ENCODE peak calls at places on chromosomes 5 and 9, in seven cellular contexts. W is heart left ventricle, V is uterus, O is AG04450, E is astrocyte of the cerebellum, A is astrocyte, G is ovary. D is an unnamed sample.
A peak's percentile ranks its signal among the peaks of the same experiment; 100 is the strongest.

GRCh38 chr9:14215614-14216013 is 98.3 kb downstream of the NFIB start:
- DNase-seq in W (no peak), V (no peak), O (no peak), E (no peak), A (peak; percentile 56), G (no peak), D (no peak)

GRCh38 chr5:81601912-81602311 is 149.0 kb downstream of the SSBP2 start:
- DNase-seq in W (no peak), V (no peak), O (no peak), E (no peak), A (no peak), G (no peak), D (no peak)

GRCh38 chr5:145903862-145904261 is 31.0 kb upstream of the GRXCR2 start:
- DNase-seq in W (no peak), V (no peak), O (no peak), E (peak; percentile 13), A (peak; percentile 68), G (no peak), D (peak; percentile 42)

GRCh38 chr9:127303830-127304229 is 39.3 kb downstream of the GARNL3 start:
- DNase-seq in W (no peak), V (no peak), O (no peak), E (no peak), A (no peak), G (no peak), D (no peak)

GRCh38 chr5:54663876-54664275 is 146.3 kb downstream of the SNX18 start:
- DNase-seq in W (no peak), V (peak; percentile 46), O (peak; percentile 55), E (peak; percentile 96), A (peak; percentile 97), G (peak; percentile 48), D (peak; percentile 79)

GRCh38 chr9:114038724-114039313 is 39.3 kb downstream of the AMBP start:
- DNase-seq in W (no peak), V (no peak), O (no peak), E (no peak), A (no peak), G (peak; percentile 3), D (no peak)

GRCh38 chr9:133738039-133738805 is at the start of gene SARDH:
- DNase-seq in W (peak; percentile 52), V (peak; percentile 29), O (no peak), E (no peak), A (peak; percentile 16), G (peak; percentile 59), D (no peak)

GRCh38 chr9:27426717-27427645 is 97.1 kb upstream of the IFNK start:
- DNase-seq in W (no peak), V (no peak), O (no peak), E (no peak), A (peak; percentile 71), G (no peak), D (no peak)

GRCh38 chr5:1521054-1521453 is 2.7 kb downstream of the LPCAT1 start:
- DNase-seq in W (peak; percentile 7), V (peak; percentile 3), O (no peak), E (no peak), A (no peak), G (no peak), D (no peak)

GRCh38 chr5:64147849-64148441 is 17.7 kb upstream of the RNF180 start:
- DNase-seq in W (peak; percentile 54), V (peak; percentile 65), O (no peak), E (peak; percentile 47), A (peak; percentile 18), G (peak; percentile 55), D (no peak)

GRCh38 chr9:125608488-125609224 is 98.4 kb downstream of the MAPKAP1 start:
- DNase-seq in W (peak; percentile 31), V (no peak), O (peak; percentile 10), E (no peak), A (peak; percentile 46), G (peak; percentile 52), D (no peak)

GRCh38 chr5:131302506-131302905 is 38.7 kb downstream of the CDC42SE2 start:
- DNase-seq in W (no peak), V (no peak), O (no peak), E (no peak), A (no peak), G (no peak), D (no peak)

GRCh38 chr9:132534832-132535231 is 47.6 kb upstream of the BARHL1 start:
- DNase-seq in W (no peak), V (no peak), O (no peak), E (no peak), A (no peak), G (no peak), D (no peak)

GRCh38 chr9:38182321-38182720 is 113.3 kb upstream of the SHB start:
- DNase-seq in W (no peak), V (no peak), O (no peak), E (no peak), A (no peak), G (no peak), D (no peak)

GRCh38 chr9:133589454-133590227 is 19.5 kb downstream of the FAM163B start:
- DNase-seq in W (no peak), V (no peak), O (no peak), E (no peak), A (no peak), G (no peak), D (no peak)

GRCh38 chr5:55319481-55319880 is 11.7 kb downstream of the MTREX start:
- DNase-seq in W (no peak), V (no peak), O (no peak), E (no peak), A (no peak), G (no peak), D (no peak)

GRCh38 chr9:27414215-27414731 is 109.8 kb upstream of the IFNK start:
- DNase-seq in W (peak; percentile 74), V (peak; percentile 35), O (no peak), E (no peak), A (no peak), G (peak; percentile 60), D (no peak)

GRCh38 chr5:107671742-107672211 is 1.0 kb upstream of the EFNA5 start:
- DNase-seq in W (no peak), V (no peak), O (no peak), E (no peak), A (peak; percentile 76), G (no peak), D (no peak)

GRCh38 chr5:60674251-60674650 is 25.7 kb downstream of the DEPDC1B start:
- DNase-seq in W (no peak), V (no peak), O (no peak), E (no peak), A (no peak), G (no peak), D (no peak)

GRCh38 chr5:107487056-107487461 is 183.7 kb downstream of the EFNA5 start:
- DNase-seq in W (no peak), V (no peak), O (no peak), E (no peak), A (no peak), G (no peak), D (no peak)

GRCh38 chr9:93080406-93080805 is 15.6 kb upstream of the CARD19 start:
- DNase-seq in W (no peak), V (no peak), O (no peak), E (no peak), A (no peak), G (peak; percentile 8), D (no peak)

GRCh38 chr5:81140942-81141341 is 92.2 kb upstream of the CKMT2 start:
- DNase-seq in W (peak; percentile 45), V (peak; percentile 23), O (peak; percentile 32), E (peak; percentile 79), A (peak; percentile 70), G (peak; percentile 17), D (peak; percentile 4)

GRCh38 chr9:118829334-118829733 is 539.9 kb downstream of the BRINP1 start:
- DNase-seq in W (no peak), V (no peak), O (no peak), E (peak; percentile 2), A (peak; percentile 8), G (no peak), D (no peak)

GRCh38 chr5:83104031-83104430 is 26.7 kb downstream of the XRCC4 start:
- DNase-seq in W (no peak), V (no peak), O (no peak), E (no peak), A (peak; percentile 56), G (no peak), D (no peak)

GRCh38 chr9:34123682-34124081 is 2.8 kb downstream of the DCAF12 start:
- DNase-seq in W (peak; percentile 31), V (no peak), O (no peak), E (no peak), A (no peak), G (no peak), D (no peak)

GRCh38 chr5:136020383-136021015 is 8.3 kb upstream of the TGFBI start:
- DNase-seq in W (no peak), V (peak; percentile 73), O (peak; percentile 96), E (peak; percentile 98), A (peak; percentile 98), G (no peak), D (peak; percentile 97)

GRCh38 chr5:136021016-136021405 is 7.8 kb upstream of the TGFBI start:
- DNase-seq in W (no peak), V (no peak), O (no peak), E (no peak), A (peak; percentile 82), G (no peak), D (no peak)

GRCh38 chr5:136016945-136017530 is 11.8 kb upstream of the TGFBI start:
- DNase-seq in W (no peak), V (no peak), O (no peak), E (peak; percentile 94), A (peak; percentile 98), G (no peak), D (no peak)

GRCh38 chr5:136020001-136020382 is 8.8 kb upstream of the TGFBI start:
- DNase-seq in W (no peak), V (no peak), O (no peak), E (no peak), A (no peak), G (no peak), D (no peak)

GRCh38 chr5:136018814-136019777 is 9.7 kb upstream of the TGFBI start:
- DNase-seq in W (peak; percentile 75), V (peak; percentile 87), O (peak; percentile 97), E (peak; percentile 99), A (peak; percentile 96), G (peak; percentile 47), D (peak; percentile 96)
- TF ChIP-seq CTCF in W (no peak), V (no peak), O (peak; percentile 58), E (peak; percentile 53), A (peak; percentile 40), G (no peak), D (peak; percentile 66)

GRCh38 chr9:29211681-29212589 is 1638.7 kb upstream of the C9orf72 start:
- DNase-seq in W (no peak), V (peak; percentile 45), O (no peak), E (no peak), A (no peak), G (no peak), D (no peak)
- H3K4me3 ChIP-seq in W (peak overlapping the region; percentile 43), V (peak overlapping the region; percentile 50), O (no peak overlapping the region), E (peak overlapping the region; percentile 44), A (peak overlapping the region; percentile 61), G (peak overlapping the region; percentile 49), D (no peak overlapping the region)

DNA sequence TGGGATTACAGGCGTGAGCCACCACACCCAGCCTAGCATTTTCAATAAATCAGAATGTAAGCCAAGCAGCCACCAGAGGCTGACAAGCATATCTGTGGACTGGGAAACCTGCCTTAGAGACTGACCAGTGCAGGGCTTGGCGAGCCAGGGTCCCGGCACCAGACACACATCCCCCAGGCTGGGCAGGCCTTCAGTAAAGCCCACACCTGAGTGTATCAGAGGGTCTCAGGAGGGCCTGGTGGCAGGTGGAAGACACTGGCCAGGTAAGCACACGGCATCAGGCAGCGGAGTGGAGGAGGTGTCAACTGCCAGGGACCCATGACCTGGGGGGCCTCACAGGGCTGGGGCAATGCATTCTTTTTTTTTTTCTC is 78.3 kb upstream of the IL17B start:
- DNase-seq in W (no peak), V (no peak), O (no peak), E (no peak), A (no peak), G (no peak), D (no peak)
- TF ChIP-seq CTCF in W (no peak), V (no peak), O (no peak), E (no peak), A (no peak), G (no peak), D (no peak)

GRCh38 chr5:89470658-89471057 is 587.7 kb upstream of the MEF2C start:
- DNase-seq in W (no peak), V (no peak), O (no peak), E (no peak), A (no peak), G (no peak), D (no peak)
- H3K4me3 ChIP-seq in W (no peak overlapping the region), V (no peak overlapping the region), O (no peak overlapping the region), E (no peak overlapping the region), A (no peak overlapping the region), G (no peak overlapping the region), D (no peak overlapping the region)